ENCODE peak calls at places on chromosomes 12 and 14, in eight cellular contexts. M is CD8-positive, alpha-beta memory T cell; T is neuronal stem cell; F is breast epithelium; Q is upper lobe of left lung; L is tibial nerve; S is right lobe of liver; K is IMR-90. W is an unnamed sample. For H3K4me1 and H3K9me3, the result is how much of the 10 kb centered on the place peaks cover.

GRCh38 chr14:99036594-99037293 is 235.3 kb downstream of the BCL11B start:
- DNase-seq in T (no peak), S (peak), M (no peak), L (peak), F (no peak), K (no peak), Q (no peak), W (no peak)

GRCh38 chr12:111285191-111285590 is 83.7 kb downstream of the PHETA1 start:
- DNase-seq in M (no peak), Q (no peak), L (no peak), T (peak), F (no peak), K (no peak), S (no peak), W (no peak)

GRCh38 chr14:91403069-91403600 is 14.5 kb downstream of the CCDC88C start:
- DNase-seq in S (no peak), L (no peak), Q (no peak), K (no peak), F (no peak), M (no peak), T (no peak), W (no peak)

GRCh38 chr12:48122065-48122834 is 3.1 kb downstream of the PFKM start:
- DNase-seq in T (no peak), F (no peak), K (no peak), Q (no peak), L (no peak), M (no peak), S (no peak), W (no peak)

GRCh38 chr14:36582011-36582873 is at the start of gene NKX2-8:
- DNase-seq in S (no peak), F (no peak), K (no peak), L (no peak), T (no peak), Q (peak), M (no peak), W (no peak)

GRCh38 chr12:11894890-11895289 is 175.8 kb upstream of the BCL2L14 start:
- DNase-seq in T (no peak), Q (no peak), F (no peak), S (no peak), M (peak), K (no peak), L (no peak), W (no peak)

GRCh38 chr12:120495189-120495722 is 657 bp upstream of the DYNLL1 start:
- DNase-seq in F (no peak), M (no peak), K (no peak), S (no peak), T (no peak), L (no peak), Q (no peak), W (no peak)

GRCh38 chr12:75842119-75842518 is 189.5 kb downstream of the PHLDA1 start:
- DNase-seq in K (no peak), L (no peak), M (no peak), S (no peak), F (no peak), T (no peak), Q (no peak), W (no peak)

GRCh38 chr12:20212658-20213387 is 155.5 kb upstream of the PDE3A start:
- DNase-seq in Q (no peak), F (peak), T (peak), S (peak), M (no peak), L (peak), K (peak), W (no peak)

GRCh38 chr12:55780695-55781094 is 36.8 kb downstream of the SARNP start:
- DNase-seq in L (no peak), Q (no peak), M (no peak), S (no peak), K (peak), T (no peak), F (no peak), W (no peak)
- H3K4me3 ChIP-seq in L (no peak), Q (no peak), M (no peak), S (no peak), K (no peak), T (no peak), F (no peak), W (no peak)

GRCh38 chr14:70002589-70003240 is 123.5 kb downstream of the SMOC1 start:
- DNase-seq in F (no peak), L (no peak), T (no peak), K (peak), S (no peak), Q (no peak), M (no peak), W (no peak)
- H3K4me1 ChIP-seq in F (under half), L (under half), T (under half), K (under half), S (under half), Q (under half), M (under half), W (under half)

DNA sequence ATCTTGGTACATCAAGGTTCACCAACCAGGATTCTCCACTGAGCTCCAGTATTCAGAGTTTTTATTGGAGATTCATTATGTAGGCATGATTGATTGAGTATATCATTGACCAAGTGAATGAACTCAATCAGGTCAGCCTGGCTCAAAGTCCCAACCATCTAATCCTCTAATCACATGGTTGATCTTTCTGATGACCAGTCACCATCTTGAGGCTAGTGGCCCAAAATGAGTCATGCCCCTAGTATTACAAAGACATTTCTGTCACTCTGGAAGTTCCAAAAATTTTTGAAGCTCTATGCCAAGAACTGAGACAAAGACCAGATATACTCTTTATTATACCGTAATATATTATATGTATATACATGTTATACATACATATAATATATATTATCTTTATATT is 75.9 kb upstream of the ATF7IP start:
- DNase-seq in S (no peak), T (no peak), F (no peak), Q (no peak), L (no peak), K (no peak), M (no peak), W (no peak)
- H3K9me3 ChIP-seq in S (under half), T (under half), F (under half), Q (under half), L (under half), K (under half), M (under half), W (under half)

GRCh38 chr14:64554551-64554950 is 4.8 kb downstream of the PPP1R36 start:
- DNase-seq in T (no peak), L (no peak), K (no peak), F (no peak), Q (no peak), M (no peak), S (no peak), W (no peak)

GRCh38 chr14:64549805-64550538 is at the start of gene PPP1R36:
- DNase-seq in F (no peak), S (peak), M (peak), T (no peak), Q (peak), L (peak), K (no peak), W (peak)

GRCh38 chr14:64544607-64545312 is 4.2 kb downstream of the HSPA2 start:
- DNase-seq in T (no peak), L (no peak), Q (no peak), F (no peak), S (no peak), K (peak), M (no peak), W (no peak)

GRCh38 chr14:64550539-64551333 is 975 bp downstream of the PPP1R36 start:
- DNase-seq in K (no peak), F (no peak), M (no peak), T (no peak), L (no peak), Q (no peak), S (no peak), W (no peak)

DNA sequence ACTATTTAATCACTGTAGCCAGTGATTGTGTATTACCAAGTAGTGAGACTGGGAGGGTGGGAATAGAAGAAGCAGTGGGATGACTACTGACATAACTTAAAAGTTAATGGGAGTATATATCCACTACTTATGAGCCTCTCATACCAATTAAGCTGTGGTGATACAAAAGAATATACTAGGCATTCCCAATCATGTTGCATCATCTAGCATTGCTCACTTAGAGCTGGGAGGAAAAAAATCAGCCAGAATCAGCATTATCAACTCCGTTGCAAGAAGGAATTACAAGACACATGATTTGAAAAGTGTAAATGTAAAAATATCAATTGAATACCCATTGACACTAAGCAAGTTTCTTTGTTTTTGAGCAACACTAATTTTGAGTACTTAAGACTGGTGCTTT is 745 bp upstream of the PPP1R36 start:
- DNase-seq in L (no peak), F (no peak), K (peak), T (no peak), M (no peak), S (no peak), Q (no peak), W (no peak)
- H3K4me3 ChIP-seq in L (no peak), F (no peak), K (no peak), T (no peak), M (no peak), S (no peak), Q (no peak), W (no peak)

DNA sequence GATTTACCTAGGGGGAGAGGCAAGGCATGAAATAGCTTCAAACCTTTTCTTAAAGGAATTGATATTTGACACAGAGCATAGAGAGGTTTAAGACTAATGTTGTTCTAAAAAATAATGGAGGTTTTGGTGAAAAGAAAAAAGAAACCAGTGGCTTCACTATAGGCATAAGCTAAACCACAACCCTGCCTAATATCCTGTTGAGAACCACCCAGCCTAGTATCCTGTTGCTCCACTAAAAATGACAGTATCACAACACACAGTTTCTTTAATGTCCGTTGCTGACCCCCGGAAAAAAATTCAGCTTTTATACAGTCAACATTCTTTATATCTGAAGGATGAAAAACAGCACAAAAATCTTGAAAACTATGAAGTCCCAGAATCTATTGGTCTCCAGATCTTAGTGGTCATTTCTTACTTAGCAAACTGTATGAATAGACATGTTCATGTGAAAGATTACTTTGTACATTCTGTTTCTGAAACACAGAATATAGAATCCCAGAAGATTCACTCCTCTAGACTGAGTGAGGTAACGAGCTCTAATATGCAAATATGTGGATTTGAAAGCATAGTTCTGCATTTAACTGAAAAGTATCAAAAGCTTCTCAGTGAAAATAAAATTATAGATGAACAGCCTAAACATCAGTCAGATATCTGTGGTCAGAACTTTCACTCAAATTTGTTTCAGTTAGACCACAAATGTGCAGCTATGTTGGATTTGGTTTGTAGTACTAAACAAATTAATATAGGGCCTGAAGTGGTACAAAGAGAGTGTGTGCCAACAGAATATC is 40.5 kb downstream of the GALC start:
- DNase-seq in F (no peak), Q (no peak), L (no peak), S (no peak), K (no peak), M (peak), T (no peak), W (no peak)
- H3K4me1 ChIP-seq in F (under half), Q (under half), L (under half), S (under half), K (under half), M (under half), T (under half), W (under half)

GRCh38 chr12:34390846-34391700 is 368.8 kb downstream of the ALG10 start:
- DNase-seq in S (peak), M (no peak), Q (peak), K (no peak), T (no peak), F (peak), L (no peak), W (no peak)
- H3K9me3 ChIP-seq in S (under half), M (under half), Q (under half), K (half or more), T (half or more), F (half or more), L (under half), W (under half)

GRCh38 chr12:53780323-53780722 is 28.5 kb upstream of the CISTR start:
- DNase-seq in M (no peak), L (no peak), K (no peak), Q (no peak), S (no peak), F (no peak), T (no peak), W (no peak)

GRCh38 chr12:53776872-53777271 is 25.1 kb upstream of the CISTR start:
- DNase-seq in K (no peak), L (no peak), F (no peak), M (no peak), S (no peak), T (no peak), Q (no peak), W (no peak)

GRCh38 chr12:53775478-53776145 is 23.8 kb upstream of the CISTR start:
- DNase-seq in M (no peak), F (no peak), K (no peak), T (no peak), L (peak), Q (no peak), S (no peak), W (no peak)

GRCh38 chr12:53777412-53777811 is 25.6 kb upstream of the CISTR start:
- DNase-seq in K (no peak), Q (no peak), M (no peak), F (no peak), T (no peak), L (no peak), S (no peak), W (no peak)

GRCh38 chr12:53777936-53778644 is 26.3 kb upstream of the CISTR start:
- DNase-seq in S (no peak), Q (no peak), F (no peak), M (no peak), T (no peak), K (no peak), L (no peak), W (no peak)
- H3K4me3 ChIP-seq in S (no peak), Q (no peak), F (no peak), M (no peak), T (no peak), K (no peak), L (no peak), W (no peak)

DNA sequence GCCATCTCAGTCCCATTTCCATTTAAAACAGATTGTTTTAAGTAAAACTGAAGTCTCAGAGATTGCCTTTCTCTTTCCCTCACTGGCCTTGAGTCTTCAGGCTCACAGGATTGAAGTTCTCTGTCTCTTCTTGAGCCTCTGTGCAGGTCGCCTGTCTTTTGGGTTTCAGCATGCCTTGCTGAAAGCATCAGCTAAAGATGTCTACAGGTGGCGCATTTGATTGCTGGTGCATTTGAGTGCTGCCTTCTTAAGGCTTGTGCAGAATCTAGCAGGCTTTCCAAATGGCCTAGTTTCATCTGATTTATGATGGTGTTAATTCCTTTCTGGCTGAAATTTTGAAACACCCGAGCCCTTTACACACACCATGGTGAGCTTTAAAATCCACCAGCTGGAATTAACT is 1062.2 kb upstream of the FBXO33 start:
- DNase-seq in Q (no peak), F (no peak), L (no peak), K (no peak), T (no peak), S (no peak), M (no peak), W (no peak)
- H3K4me1 ChIP-seq in Q (under half), F (under half), L (under half), K (under half), T (under half), S (under half), M (under half), W (under half)

GRCh38 chr14:33404964-33405574 is 466.4 kb downstream of the NPAS3 start:
- DNase-seq in K (no peak), M (no peak), S (no peak), Q (no peak), F (no peak), T (no peak), L (no peak), W (no peak)

GRCh38 chr14:33401326-33401725 is 462.6 kb downstream of the NPAS3 start:
- DNase-seq in M (no peak), S (no peak), K (no peak), L (no peak), T (no peak), F (no peak), Q (no peak), W (no peak)

GRCh38 chr14:33402604-33403003 is 463.9 kb downstream of the NPAS3 start:
- DNase-seq in L (no peak), Q (no peak), K (no peak), M (no peak), S (no peak), T (no peak), F (no peak), W (no peak)

GRCh38 chr14:33406766-33407165 is 468.1 kb downstream of the NPAS3 start:
- DNase-seq in L (no peak), Q (no peak), T (no peak), S (no peak), K (no peak), M (no peak), F (no peak), W (no peak)

GRCh38 chr14:33404054-33404453 is 465.4 kb downstream of the NPAS3 start:
- DNase-seq in F (no peak), S (no peak), L (no peak), Q (no peak), T (no peak), M (no peak), K (peak), W (no peak)
- H3K9me3 ChIP-seq in F (under half), S (under half), L (under half), Q (under half), T (under half), M (under half), K (under half), W (under half)